ENCODE peak calls at places on chromosomes 11 and 22, in four cellular contexts. One of them, this sample, is unnamed. For H3K4me1, the result is how much of the 10 kb centered on the place peaks cover.

GRCh38 chr22:21032037-21032842 is at the start of gene SLC7A4:
- DNase-seq in cardiac muscle cell: no peak
- DNase-seq in left ventricle myocardium inferior: no peak
- DNase-seq in sigmoid colon: no peak
- DNase-seq in this sample: peak

GRCh38 chr11:10019906-10020682 is 273.9 kb downstream of the SBF2 start:
- DNase-seq in cardiac muscle cell: no peak
- DNase-seq in left ventricle myocardium inferior: no peak
- DNase-seq in sigmoid colon: no peak
- DNase-seq in this sample: peak

GRCh38 chr11:474914-475506 is 24.9 kb downstream of the PTDSS2 start:
- DNase-seq in cardiac muscle cell: no peak
- DNase-seq in left ventricle myocardium inferior: no peak
- DNase-seq in sigmoid colon: no peak
- DNase-seq in this sample: no peak

GRCh38 chr22:19891350-19892248 is 36.9 kb upstream of the GNB1L start:
- DNase-seq in cardiac muscle cell: peak
- DNase-seq in left ventricle myocardium inferior: no peak
- DNase-seq in sigmoid colon: no peak
- DNase-seq in this sample: peak

GRCh38 chr11:75272391-75272790 is 31.8 kb downstream of the TPBGL start:
- DNase-seq in cardiac muscle cell: no peak
- DNase-seq in left ventricle myocardium inferior: no peak
- DNase-seq in sigmoid colon: peak
- DNase-seq in this sample: no peak

GRCh38 chr11:68038718-68039525 is at the start of gene TCIRG1:
- DNase-seq in cardiac muscle cell: peak
- DNase-seq in left ventricle myocardium inferior: peak
- DNase-seq in sigmoid colon: peak
- DNase-seq in this sample: peak

GRCh38 chr22:44297662-44298061 is 15.1 kb downstream of the SHISAL1 start:
- DNase-seq in cardiac muscle cell: no peak
- DNase-seq in left ventricle myocardium inferior: no peak
- DNase-seq in sigmoid colon: no peak
- DNase-seq in this sample: no peak

GRCh38 chr11:120181446-120181992 is 29.3 kb upstream of the OAF start:
- DNase-seq in cardiac muscle cell: no peak
- DNase-seq in left ventricle myocardium inferior: no peak
- DNase-seq in sigmoid colon: no peak
- DNase-seq in this sample: peak

GRCh38 chr11:17354070-17354924 is 2.7 kb downstream of the NCR3LG1 start:
- DNase-seq in cardiac muscle cell: peak
- DNase-seq in left ventricle myocardium inferior: no peak
- DNase-seq in sigmoid colon: peak
- DNase-seq in this sample: peak

GRCh38 chr11:64744544-64745218 is 739 bp upstream of the RASGRP2 start:
- DNase-seq in cardiac muscle cell: no peak
- DNase-seq in left ventricle myocardium inferior: no peak
- DNase-seq in sigmoid colon: no peak
- DNase-seq in this sample: no peak

GRCh38 chr11:132844956-132845355 is 687.3 kb downstream of the OPCML start:
- DNase-seq in cardiac muscle cell: peak
- DNase-seq in left ventricle myocardium inferior: no peak
- DNase-seq in sigmoid colon: no peak
- DNase-seq in this sample: peak

GRCh38 chr11:119319702-119320592 is 3.0 kb upstream of the MCAM start:
- DNase-seq in cardiac muscle cell: no peak
- DNase-seq in left ventricle myocardium inferior: no peak
- DNase-seq in sigmoid colon: peak
- DNase-seq in this sample: no peak

GRCh38 chr11:12052676-12053605 is 44.5 kb upstream of the DKK3 start:
- DNase-seq in cardiac muscle cell: no peak
- DNase-seq in left ventricle myocardium inferior: no peak
- DNase-seq in sigmoid colon: peak
- DNase-seq in this sample: no peak

DNA sequence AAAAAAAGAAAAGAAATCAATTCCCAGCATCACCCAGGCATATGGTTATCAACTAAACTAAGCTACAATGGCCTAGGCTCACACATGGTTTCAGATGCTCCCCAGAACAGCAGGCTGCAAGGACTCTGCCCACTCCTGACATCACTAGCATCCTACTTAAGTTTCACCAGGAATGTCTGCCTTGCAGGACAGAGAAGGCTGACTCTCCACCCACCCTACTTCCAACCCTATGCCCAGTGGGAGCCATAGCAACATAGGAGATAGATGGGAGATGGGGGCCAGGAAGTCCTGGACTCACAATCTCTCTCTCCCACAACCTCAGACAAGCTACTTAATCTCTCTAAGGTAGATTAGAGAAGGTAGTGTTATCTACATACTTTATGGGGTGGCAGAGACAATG is 586.2 kb downstream of the BUD13 start:
- DNase-seq in cardiac muscle cell: no peak
- DNase-seq in left ventricle myocardium inferior: no peak
- DNase-seq in sigmoid colon: no peak
- DNase-seq in this sample: no peak
- H3K4me1 ChIP-seq in cardiac muscle cell: under half
- H3K4me1 ChIP-seq in left ventricle myocardium inferior: under half
- H3K4me1 ChIP-seq in sigmoid colon: under half
- H3K4me1 ChIP-seq in this sample: under half

DNA sequence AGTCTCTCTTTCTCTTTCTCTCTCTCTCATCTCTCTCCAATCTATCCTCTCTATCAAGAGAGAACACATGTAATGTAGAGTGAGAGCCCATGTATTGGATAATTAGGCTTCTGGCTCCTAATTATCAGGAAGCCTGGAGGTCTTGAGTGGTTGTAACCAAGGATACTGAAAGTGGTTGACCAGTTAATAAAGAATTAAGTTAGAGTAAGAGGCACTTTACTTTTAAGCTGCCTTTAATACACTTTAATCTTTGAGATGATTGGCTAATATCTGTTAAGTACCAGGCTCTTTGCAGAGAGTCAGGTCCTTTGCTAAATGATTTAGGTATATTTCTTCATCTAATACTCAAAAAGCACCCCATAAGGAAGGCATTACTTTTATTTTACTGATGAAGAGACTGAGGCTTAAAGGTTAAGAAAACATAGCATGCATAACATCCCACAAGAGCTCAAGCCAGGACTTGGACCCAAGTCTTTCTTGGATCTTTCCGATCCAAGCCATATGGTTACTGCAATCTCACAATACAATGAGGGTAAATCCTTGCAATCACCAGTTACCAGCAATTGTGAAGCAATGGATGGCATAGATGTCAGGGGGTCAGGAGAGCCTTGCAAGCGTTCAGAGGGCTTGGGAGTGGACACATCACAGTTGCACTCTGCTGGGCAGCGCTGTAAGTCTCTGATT is 22.1 kb downstream of the CD44 start:
- DNase-seq in cardiac muscle cell: no peak
- DNase-seq in left ventricle myocardium inferior: no peak
- DNase-seq in sigmoid colon: no peak
- DNase-seq in this sample: no peak
- H3K4me1 ChIP-seq in cardiac muscle cell: under half
- H3K4me1 ChIP-seq in left ventricle myocardium inferior: under half
- H3K4me1 ChIP-seq in sigmoid colon: under half
- H3K4me1 ChIP-seq in this sample: under half

GRCh38 chr11:62543680-62544444 is 2.7 kb downstream of the AHNAK start:
- DNase-seq in cardiac muscle cell: no peak
- DNase-seq in left ventricle myocardium inferior: no peak
- DNase-seq in sigmoid colon: peak
- DNase-seq in this sample: no peak
- H3K4me1 ChIP-seq in cardiac muscle cell: under half
- H3K4me1 ChIP-seq in left ventricle myocardium inferior: half or more
- H3K4me1 ChIP-seq in sigmoid colon: under half
- H3K4me1 ChIP-seq in this sample: half or more

GRCh38 chr22:22973336-22973735 is 85.7 kb downstream of the IGLL5 start:
- DNase-seq in cardiac muscle cell: no peak
- DNase-seq in left ventricle myocardium inferior: no peak
- DNase-seq in sigmoid colon: no peak
- DNase-seq in this sample: no peak
- H3K4me1 ChIP-seq in cardiac muscle cell: under half
- H3K4me1 ChIP-seq in left ventricle myocardium inferior: under half
- H3K4me1 ChIP-seq in sigmoid colon: under half
- H3K4me1 ChIP-seq in this sample: under half

DNA sequence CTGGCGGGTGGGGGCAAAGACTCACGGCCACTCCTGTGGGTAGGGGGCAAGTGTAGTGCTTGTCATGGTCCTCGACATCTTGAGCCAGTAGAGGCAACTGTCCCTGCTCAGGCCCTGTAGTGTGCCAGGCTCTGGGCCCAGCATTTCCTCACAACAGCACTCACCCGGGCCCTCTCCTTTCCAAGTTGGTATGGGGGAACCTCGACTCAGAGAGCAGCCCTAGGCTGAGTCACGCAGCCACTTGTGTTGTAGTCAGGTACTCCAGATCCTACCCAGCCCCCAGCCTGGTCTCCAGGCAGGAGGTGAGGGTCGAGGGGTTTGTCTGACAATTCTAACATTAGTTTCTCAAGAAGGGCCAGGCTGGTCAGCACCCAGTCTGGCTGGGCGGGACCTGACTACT is 4.1 kb downstream of the RELT start:
- DNase-seq in cardiac muscle cell: no peak
- DNase-seq in left ventricle myocardium inferior: no peak
- DNase-seq in sigmoid colon: no peak
- DNase-seq in this sample: no peak
- H3K4me1 ChIP-seq in cardiac muscle cell: half or more
- H3K4me1 ChIP-seq in left ventricle myocardium inferior: half or more
- H3K4me1 ChIP-seq in sigmoid colon: under half
- H3K4me1 ChIP-seq in this sample: under half

DNA sequence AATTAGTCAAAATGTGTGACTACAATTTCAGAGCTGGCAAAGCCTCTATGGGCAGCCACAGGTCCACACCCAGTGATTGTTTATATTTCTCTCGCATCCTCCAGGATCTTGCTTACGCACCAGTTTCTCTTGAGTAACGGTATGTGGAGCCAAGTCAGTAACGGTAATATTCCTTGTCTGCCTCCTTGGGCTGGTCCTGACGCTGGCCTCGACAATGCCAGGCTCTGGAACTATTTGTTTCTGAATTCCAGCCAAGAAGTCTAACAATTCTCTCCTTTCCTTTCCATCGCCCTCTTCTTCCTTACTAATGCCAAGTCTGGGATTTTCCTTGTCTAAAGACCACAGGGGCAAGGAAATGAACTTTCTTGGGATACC is 10.0 kb upstream of the NUP160 start:
- DNase-seq in cardiac muscle cell: peak
- DNase-seq in left ventricle myocardium inferior: no peak
- DNase-seq in sigmoid colon: no peak
- DNase-seq in this sample: peak
- H3K4me1 ChIP-seq in cardiac muscle cell: under half
- H3K4me1 ChIP-seq in left ventricle myocardium inferior: under half
- H3K4me1 ChIP-seq in sigmoid colon: under half
- H3K4me1 ChIP-seq in this sample: under half

DNA sequence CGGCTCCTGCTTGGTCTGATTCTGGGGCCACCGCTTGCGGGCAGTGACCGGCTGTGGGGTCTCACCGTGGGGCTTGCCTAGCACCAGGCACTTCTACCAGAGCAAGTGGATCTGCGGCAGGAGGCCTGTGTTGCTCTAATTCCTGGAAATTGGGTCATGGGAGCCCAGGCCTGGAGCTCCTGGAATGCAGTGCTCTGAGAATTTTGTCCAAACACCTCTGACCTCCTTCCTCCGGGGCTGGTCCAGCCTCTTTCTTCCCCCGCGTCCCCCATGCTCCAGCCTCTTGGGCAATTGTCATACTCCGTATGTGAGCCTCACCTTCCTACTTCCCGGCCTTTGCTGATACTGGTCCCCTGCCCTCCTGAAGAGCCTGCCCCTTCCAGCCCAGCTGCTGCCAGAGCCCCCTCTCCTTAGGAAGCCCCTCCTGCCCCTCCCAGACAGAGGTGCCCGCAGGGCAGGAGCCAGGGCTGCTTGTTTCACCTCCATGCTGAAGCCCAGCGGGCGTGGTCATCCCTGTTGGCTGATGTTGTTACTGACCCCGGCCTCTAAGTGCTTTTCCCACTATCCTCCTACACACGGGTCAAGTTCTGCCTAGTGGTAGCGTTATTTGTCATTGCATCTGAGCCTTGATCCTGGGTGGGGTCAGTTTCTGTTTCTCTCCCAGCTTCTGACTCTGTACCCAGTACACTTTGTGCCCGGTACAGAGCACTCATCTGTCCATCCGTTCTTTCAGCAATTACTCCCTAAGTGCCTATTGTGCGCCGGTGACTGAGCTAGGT is 9.6 kb downstream of the MGAT3 start:
- DNase-seq in cardiac muscle cell: peak
- DNase-seq in left ventricle myocardium inferior: no peak
- DNase-seq in sigmoid colon: no peak
- DNase-seq in this sample: no peak
- H3K4me1 ChIP-seq in cardiac muscle cell: under half
- H3K4me1 ChIP-seq in left ventricle myocardium inferior: half or more
- H3K4me1 ChIP-seq in sigmoid colon: under half
- H3K4me1 ChIP-seq in this sample: under half

This sample was measured in hepatocyte.